ENCODE peak calls at places on chromosomes 16 and 17, in five cellular contexts. Q, Y, X, M and O are unnamed samples.
A peak's percentile ranks its signal among the peaks of the same experiment; 100 is the strongest.

GRCh38 chr17:60390223-60390622 is 1.7 kb downstream of the USP32 start:
- DNase-seq in M (peak; percentile 45), Y (peak; percentile 56), X (peak; percentile 23), Q (no peak), O (peak; percentile 26)

GRCh38 chr17:311119-311848 is 41.3 kb downstream of the RPH3AL start:
- DNase-seq in Y (no peak), M (no peak), X (no peak), Q (no peak), O (no peak)

GRCh38 chr16:785563-786535 is 2.3 kb downstream of the RPUSD1 start:
- DNase-seq in Q (peak; percentile 75), Y (no peak), X (peak; percentile 62), M (peak; percentile 86), O (no peak)

GRCh38 chr17:54968954-54969400 is 412 bp downstream of the STXBP4 start:
- DNase-seq in X (peak; percentile 36), M (peak; percentile 69), Y (no peak), Q (peak; percentile 37), O (no peak)

GRCh38 chr16:84751947-84752346 is 52.1 kb downstream of the USP10 start:
- DNase-seq in M (no peak), Y (peak; percentile 31), Q (no peak), X (no peak), O (no peak)

GRCh38 chr16:84641643-84642358 is 6.5 kb upstream of the KLHL36 start:
- DNase-seq in M (no peak), Y (no peak), Q (no peak), X (no peak), O (no peak)

GRCh38 chr17:43723697-43724359 is 34.8 kb downstream of the SOST start:
- DNase-seq in Q (no peak), M (no peak), X (peak; percentile 25), Y (peak; percentile 54), O (no peak)

GRCh38 chr16:46620265-46621005 is 744 bp downstream of the SHCBP1 start:
- DNase-seq in Q (peak; percentile 49), M (no peak), X (no peak), Y (peak; percentile 17), O (no peak)

GRCh38 chr16:88197481-88198456 is 185.0 kb upstream of the ZNF469 start:
- DNase-seq in Q (no peak), Y (no peak), X (no peak), M (no peak), O (no peak)

GRCh38 chr16:85525464-85526117 is 87.5 kb upstream of the GSE1 start:
- DNase-seq in Y (no peak), M (no peak), X (no peak), Q (no peak), O (no peak)

GRCh38 chr17:35727635-35728034 is 3.8 kb upstream of the RASL10B start:
- DNase-seq in Q (no peak), Y (no peak), X (no peak), M (no peak), O (no peak)

GRCh38 chr17:62704381-62704971 is 77.0 kb downstream of the MRC2 start:
- DNase-seq in Q (peak; percentile 68), M (no peak), X (peak; percentile 38), Y (peak; percentile 92), O (peak; percentile 60)

GRCh38 chr17:35163886-35164285 is 16.3 kb downstream of the UNC45B start:
- DNase-seq in X (no peak), M (no peak), Y (no peak), Q (no peak), O (no peak)

GRCh38 chr16:84061236-84061830 is 18.7 kb upstream of the SLC38A8 start:
- DNase-seq in M (no peak), Y (no peak), Q (no peak), X (no peak), O (no peak)

GRCh38 chr17:75273968-75274708 is 3.1 kb upstream of the MIF4GD start:
- DNase-seq in Y (peak; percentile 41), M (peak; percentile 50), Q (no peak), X (no peak), O (no peak)

GRCh38 chr16:80062361-80063027 is 462.0 kb upstream of the MAF start:
- DNase-seq in Y (no peak), M (no peak), Q (no peak), X (no peak), O (no peak)

GRCh38 chr17:80826955-80827645 is 164.5 kb upstream of the CHMP6 start:
- DNase-seq in Y (peak; percentile 86), Q (no peak), M (peak; percentile 73), X (peak; percentile 19), O (peak; percentile 70)

GRCh38 chr17:16001498-16001897 is 1.9 kb downstream of the TTC19 start:
- DNase-seq in Y (peak; percentile 49), Q (no peak), X (no peak), M (no peak), O (no peak)

GRCh38 chr16:85583491-85584181 is 29.5 kb upstream of the GSE1 start:
- DNase-seq in X (no peak), M (peak; percentile 69), Y (no peak), Q (no peak), O (no peak)

GRCh38 chr16:86844691-86845090 is 266.3 kb downstream of the FOXL1 start:
- DNase-seq in M (no peak), X (no peak), Y (no peak), Q (no peak), O (no peak)

GRCh38 chr17:75517277-75517865 is 1.0 kb downstream of the TSEN54 start:
- DNase-seq in Q (peak; percentile 61), M (peak; percentile 66), X (peak; percentile 47), Y (no peak), O (no peak)

GRCh38 chr17:19270951-19271611 is 33.9 kb downstream of the EPN2 start:
- DNase-seq in M (no peak), Q (no peak), Y (no peak), X (no peak), O (no peak)

GRCh38 chr17:62919388-62919787 is 46.6 kb upstream of the TANC2 start:
- DNase-seq in X (no peak), M (no peak), Y (peak; percentile 50), Q (no peak), O (no peak)

GRCh38 chr16:69036399-69037091 is 68.9 kb upstream of the HAS3 start:
- DNase-seq in Q (no peak), Y (no peak), M (no peak), X (peak; percentile 16), O (no peak)

GRCh38 chr16:77610496-77610895 is 111.8 kb upstream of the NUDT7 start:
- DNase-seq in Y (peak; percentile 8), X (no peak), Q (no peak), M (no peak), O (no peak)
- H3K27ac ChIP-seq in Y (no peak overlapping the region), X (no peak overlapping the region), Q (no peak overlapping the region), M (no peak overlapping the region), O (no peak overlapping the region)

GRCh38 chr17:28335201-28335958 is at the start of the genes IFT20 and TNFAIP1:
- DNase-seq in X (peak; percentile 100), Q (peak; percentile 98), Y (peak; percentile 100), M (peak; percentile 95), O (peak; percentile 100)

GRCh38 chr17:28333083-28333746 is 2.1 kb downstream of the IFT20 start:
- DNase-seq in Q (no peak), Y (no peak), X (no peak), M (no peak), O (no peak)

GRCh38 chr17:28334666-28335200 is 539 bp downstream of the IFT20 start:
- DNase-seq in Y (no peak), Q (no peak), M (no peak), X (peak; percentile 44), O (no peak)

GRCh38 chr17:28335959-28336871 is 654 bp downstream of the TNFAIP1 start:
- DNase-seq in Q (peak; percentile 70), Y (peak; percentile 93), X (peak; percentile 89), M (peak; percentile 75), O (peak; percentile 60)

GRCh38 chr17:28334176-28334575 is 1.1 kb downstream of the IFT20 start:
- DNase-seq in Q (no peak), M (no peak), X (no peak), Y (no peak), O (no peak)
- TF ChIP-seq CTCF in Q (no peak), M (no peak), X (no peak), Y (no peak), O (no peak)

GRCh38 chr17:64096037-64096436 is 33.9 kb downstream of the ERN1 start:
- DNase-seq in Y (no peak), M (no peak), Q (no peak), X (no peak), O (no peak)
- H3K27ac ChIP-seq in Y (peak overlapping the region; percentile 23), M (no peak overlapping the region), Q (no peak overlapping the region), X (peak overlapping the region; percentile 74), O (peak overlapping the region; percentile 56)

GRCh38 chr17:8953152-8953885 is 12.2 kb downstream of the PIK3R5 start:
- DNase-seq in X (no peak), Q (no peak), M (no peak), Y (no peak), O (no peak)
- TF ChIP-seq CTCF in X (no peak), Q (no peak), M (no peak), Y (no peak), O (no peak)

GRCh38 chr16:22685162-22685830 is 128.7 kb upstream of the HS3ST2 start:
- DNase-seq in X (peak; percentile 51), M (no peak), Y (no peak), Q (peak; percentile 27), O (no peak)
- H3K27ac ChIP-seq in X (no peak overlapping the region), M (no peak overlapping the region), Y (no peak overlapping the region), Q (no peak overlapping the region), O (no peak overlapping the region)

GRCh38 chr17:40791116-40791515 is 8.6 kb downstream of the KRT28 start:
- DNase-seq in M (no peak), Q (no peak), Y (no peak), X (no peak), O (no peak)
- TF ChIP-seq CTCF in M (no peak), Q (no peak), Y (no peak), X (no peak), O (no peak)

DNA sequence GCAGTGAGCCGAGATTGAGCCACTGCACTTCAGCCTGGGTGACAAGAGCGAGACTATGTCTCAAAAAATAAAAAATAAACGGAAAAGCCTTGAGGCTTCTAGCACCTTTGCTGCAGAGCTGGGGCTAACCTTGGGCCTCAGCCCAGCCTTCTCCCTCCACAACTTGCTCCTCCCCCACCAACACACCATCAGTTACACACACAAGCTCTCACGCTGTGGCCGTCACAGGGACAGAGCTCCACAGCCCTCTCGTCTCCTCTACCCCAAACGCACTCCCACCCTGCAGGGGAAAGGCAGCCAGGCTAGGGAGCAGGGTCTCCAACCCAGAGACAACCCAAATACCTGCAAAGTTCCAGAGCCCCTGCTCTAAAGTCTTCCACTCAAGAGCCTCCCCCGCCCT is 22.0 kb upstream of the MRPS23 start:
- DNase-seq in M (no peak), Q (no peak), X (no peak), Y (no peak), O (no peak)
- H3K27ac ChIP-seq in M (no peak overlapping the region), Q (no peak overlapping the region), X (no peak overlapping the region), Y (no peak overlapping the region), O (no peak overlapping the region)

DNA sequence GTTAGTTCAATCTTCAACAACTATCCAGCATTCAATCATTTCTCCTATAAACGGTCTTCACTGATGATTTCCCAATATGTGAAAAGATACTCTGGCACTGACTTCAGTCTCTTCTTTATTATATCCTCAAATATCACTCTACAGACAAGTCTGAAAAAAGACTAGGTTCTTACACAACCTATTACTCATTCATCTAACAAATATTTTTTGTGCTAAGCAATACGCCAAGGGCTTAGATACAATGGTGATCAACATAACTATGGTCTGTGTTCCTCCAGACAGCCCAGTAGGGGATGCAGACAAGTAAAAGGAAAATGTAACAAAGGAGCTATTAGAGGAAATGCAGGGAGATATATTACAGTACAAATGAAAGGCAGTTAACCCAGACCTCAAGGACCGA is 63.9 kb downstream of the MYO1D start:
- DNase-seq in Y (peak; percentile 70), M (no peak), X (no peak), Q (no peak), O (no peak)
- TF ChIP-seq CTCF in Y (no peak), M (no peak), X (no peak), Q (no peak), O (no peak)

GRCh38 chr16:24737916-24738594 is 8.6 kb downstream of the TNRC6A start:
- DNase-seq in Y (no peak), M (no peak), Q (no peak), X (no peak), O (no peak)
- H3K27ac ChIP-seq in Y (peak overlapping the region; percentile 22), M (peak overlapping the region; percentile 56), Q (no peak overlapping the region), X (peak overlapping the region; percentile 16), O (no peak overlapping the region)